ENCODE peak calls at places on chromosomes 2 and 18, in five cellular contexts. V, N, S, L and G are unnamed samples.

GRCh38 chr2:113992090-113992489 is 102.2 kb downstream of the ACTR3 start:
- DNase-seq in V (no peak), S (no peak), N (peak), L (no peak), G (no peak)

GRCh38 chr2:79223539-79223938 is 64.0 kb upstream of the REG3A start:
- DNase-seq in N (no peak), S (no peak), V (no peak), L (no peak), G (no peak)

GRCh38 chr18:48135436-48135966 is 205.0 kb upstream of the SMAD2 start:
- DNase-seq in S (no peak), L (no peak), N (no peak), V (peak), G (no peak)

GRCh38 chr2:239956818-239957261 is 68.3 kb downstream of the NDUFA10 start:
- DNase-seq in V (no peak), S (no peak), N (no peak), L (no peak), G (no peak)

GRCh38 chr18:9838144-9838877 is 47.5 kb upstream of the TXNDC2 start:
- DNase-seq in L (peak), V (no peak), N (no peak), S (no peak), G (no peak)

GRCh38 chr2:109451671-109452070 is 162.1 kb downstream of the SEPTIN10 start:
- DNase-seq in N (no peak), L (no peak), S (no peak), V (peak), G (no peak)

GRCh38 chr2:10493636-10494281 is 45.6 kb upstream of the ODC1 start:
- DNase-seq in N (peak), S (peak), L (peak), V (peak), G (no peak)

GRCh38 chr2:64615844-64616536 is 37.7 kb downstream of the SERTAD2 start:
- DNase-seq in N (no peak), V (peak), L (no peak), S (no peak), G (no peak)

GRCh38 chr2:187580462-187581124 is 26.4 kb upstream of the TFPI start:
- DNase-seq in L (peak), S (no peak), V (no peak), N (no peak), G (peak)

GRCh38 chr2:167406558-167406957 is 518.3 kb downstream of the XIRP2 start:
- DNase-seq in N (no peak), L (no peak), S (no peak), V (no peak), G (no peak)

GRCh38 chr2:101516833-101517690 is 42.1 kb upstream of the RFX8 start:
- DNase-seq in N (peak), L (peak), V (no peak), S (no peak), G (no peak)

GRCh38 chr2:236040600-236041328 is 127.4 kb downstream of the GBX2 start:
- DNase-seq in N (peak), S (no peak), V (no peak), L (no peak), G (no peak)

GRCh38 chr2:173231042-173231441 is 123.6 kb upstream of the CDCA7 start:
- DNase-seq in V (no peak), L (no peak), N (no peak), S (no peak), G (no peak)

GRCh38 chr18:25921677-25922421 is 168.6 kb downstream of the SS18 start:
- DNase-seq in L (peak), N (no peak), S (peak), V (no peak), G (no peak)

GRCh38 chr2:193963472-193964119 is 1693.4 kb upstream of the SLC39A10 start:
- DNase-seq in V (no peak), L (no peak), S (no peak), N (no peak), G (peak)

GRCh38 chr2:121030523-121030922 is 254.5 kb downstream of the TFCP2L1 start:
- DNase-seq in N (no peak), L (no peak), V (peak), S (no peak), G (no peak)

GRCh38 chr2:85935746-85936208 is 47.0 kb upstream of the ST3GAL5 start:
- DNase-seq in S (no peak), L (peak), V (no peak), N (no peak), G (no peak)

GRCh38 chr2:198615972-198616371 is 811.6 kb downstream of the PLCL1 start:
- DNase-seq in N (no peak), L (no peak), V (no peak), S (no peak), G (no peak)